ENCODE peak calls at places on chromosome 17, in eight cellular contexts. One of them, this sample, is unnamed.
A peak's percentile ranks its signal among the peaks of the same experiment; 100 is the strongest.

GRCh38 chr17:75763269-75763607 is 1.8 kb downstream of the GALK1 start:
- DNase-seq in dorsolateral prefrontal cortex: no peak
- DNase-seq in amniotic stem cell: no peak
- DNase-seq in NCI-H1436: no peak
- DNase-seq in EH: no peak
- DNase-seq in stimulated activated CD8-positive, alpha-beta memory T cell treated with anti-CD3 and anti-CD28 coated beads, Interleukin-7, amount 100 ng/mL, for 4 hours: no peak
- DNase-seq in LHCN-M2: no peak
- DNase-seq in ELF-1: no peak
- DNase-seq in this sample: no peak

GRCh38 chr17:81483085-81483861 is 29.3 kb downstream of the ACTG1 start:
- DNase-seq in dorsolateral prefrontal cortex: no peak
- DNase-seq in amniotic stem cell: no peak
- DNase-seq in NCI-H1436: no peak
- DNase-seq in EH: no peak
- DNase-seq in ELF-1: peak; percentile 62
- DNase-seq in stimulated activated CD8-positive, alpha-beta memory T cell treated with anti-CD3 and anti-CD28 coated beads, Interleukin-7, amount 100 ng/mL, for 4 hours: no peak
- DNase-seq in LHCN-M2: no peak
- DNase-seq in this sample: peak; percentile 87

GRCh38 chr17:81453049-81453448 is 57.8 kb downstream of the BAHCC1 start:
- DNase-seq in NCI-H1436: peak; percentile 90
- DNase-seq in EH: no peak
- DNase-seq in amniotic stem cell: no peak
- DNase-seq in ELF-1: no peak
- DNase-seq in LHCN-M2: no peak
- DNase-seq in dorsolateral prefrontal cortex: no peak
- DNase-seq in stimulated activated CD8-positive, alpha-beta memory T cell treated with anti-CD3 and anti-CD28 coated beads, Interleukin-7, amount 100 ng/mL, for 4 hours: no peak
- DNase-seq in this sample: no peak

GRCh38 chr17:68511254-68511670 is 968 bp upstream of the PRKAR1A start:
- DNase-seq in stimulated activated CD8-positive, alpha-beta memory T cell treated with anti-CD3 and anti-CD28 coated beads, Interleukin-7, amount 100 ng/mL, for 4 hours: no peak
- DNase-seq in NCI-H1436: no peak
- DNase-seq in ELF-1: no peak
- DNase-seq in LHCN-M2: peak; percentile 58
- DNase-seq in dorsolateral prefrontal cortex: no peak
- DNase-seq in amniotic stem cell: no peak
- DNase-seq in EH: no peak
- DNase-seq in this sample: no peak

GRCh38 chr17:72030067-72030899 is 90.5 kb upstream of the SOX9 start:
- DNase-seq in NCI-H1436: peak; percentile 65
- DNase-seq in EH: peak; percentile 62
- DNase-seq in stimulated activated CD8-positive, alpha-beta memory T cell treated with anti-CD3 and anti-CD28 coated beads, Interleukin-7, amount 100 ng/mL, for 4 hours: no peak
- DNase-seq in ELF-1: peak; percentile 94
- DNase-seq in dorsolateral prefrontal cortex: peak; percentile 46
- DNase-seq in amniotic stem cell: no peak
- DNase-seq in LHCN-M2: peak; percentile 72
- DNase-seq in this sample: peak; percentile 87

GRCh38 chr17:28481081-28481571 is 7.7 kb downstream of the SLC13A2 start:
- DNase-seq in NCI-H1436: no peak
- DNase-seq in EH: no peak
- DNase-seq in stimulated activated CD8-positive, alpha-beta memory T cell treated with anti-CD3 and anti-CD28 coated beads, Interleukin-7, amount 100 ng/mL, for 4 hours: no peak
- DNase-seq in dorsolateral prefrontal cortex: no peak
- DNase-seq in LHCN-M2: no peak
- DNase-seq in ELF-1: no peak
- DNase-seq in amniotic stem cell: no peak
- DNase-seq in this sample: no peak

GRCh38 chr17:40218740-40219072 is 398 bp upstream of the WIPF2 start:
- DNase-seq in stimulated activated CD8-positive, alpha-beta memory T cell treated with anti-CD3 and anti-CD28 coated beads, Interleukin-7, amount 100 ng/mL, for 4 hours: peak; percentile 64
- DNase-seq in dorsolateral prefrontal cortex: peak; percentile 88
- DNase-seq in ELF-1: peak; percentile 84
- DNase-seq in NCI-H1436: peak; percentile 92
- DNase-seq in EH: peak; percentile 74
- DNase-seq in LHCN-M2: peak; percentile 64
- DNase-seq in amniotic stem cell: peak; percentile 52
- DNase-seq in this sample: no peak

GRCh38 chr17:63086483-63087185 is 120.6 kb downstream of the TANC2 start:
- DNase-seq in amniotic stem cell: no peak
- DNase-seq in stimulated activated CD8-positive, alpha-beta memory T cell treated with anti-CD3 and anti-CD28 coated beads, Interleukin-7, amount 100 ng/mL, for 4 hours: no peak
- DNase-seq in dorsolateral prefrontal cortex: no peak
- DNase-seq in LHCN-M2: peak; percentile 78
- DNase-seq in EH: no peak
- DNase-seq in NCI-H1436: no peak
- DNase-seq in ELF-1: no peak
- DNase-seq in this sample: no peak

GRCh38 chr17:79036609-79037008 is 12.6 kb downstream of the C1QTNF1 start:
- DNase-seq in EH: peak; percentile 93
- DNase-seq in amniotic stem cell: peak; percentile 64
- DNase-seq in NCI-H1436: no peak
- DNase-seq in LHCN-M2: peak; percentile 95
- DNase-seq in ELF-1: no peak
- DNase-seq in stimulated activated CD8-positive, alpha-beta memory T cell treated with anti-CD3 and anti-CD28 coated beads, Interleukin-7, amount 100 ng/mL, for 4 hours: no peak
- DNase-seq in dorsolateral prefrontal cortex: no peak
- DNase-seq in this sample: no peak

GRCh38 chr17:77572851-77573250 is 385.7 kb upstream of the TNRC6C start:
- DNase-seq in NCI-H1436: no peak
- DNase-seq in amniotic stem cell: no peak
- DNase-seq in ELF-1: no peak
- DNase-seq in LHCN-M2: no peak
- DNase-seq in stimulated activated CD8-positive, alpha-beta memory T cell treated with anti-CD3 and anti-CD28 coated beads, Interleukin-7, amount 100 ng/mL, for 4 hours: no peak
- DNase-seq in dorsolateral prefrontal cortex: no peak
- DNase-seq in EH: no peak
- DNase-seq in this sample: no peak

GRCh38 chr17:82394296-82394695 is 22.7 kb downstream of the UTS2R start:
- DNase-seq in EH: no peak
- DNase-seq in stimulated activated CD8-positive, alpha-beta memory T cell treated with anti-CD3 and anti-CD28 coated beads, Interleukin-7, amount 100 ng/mL, for 4 hours: no peak
- DNase-seq in amniotic stem cell: no peak
- DNase-seq in ELF-1: no peak
- DNase-seq in LHCN-M2: no peak
- DNase-seq in NCI-H1436: no peak
- DNase-seq in dorsolateral prefrontal cortex: no peak
- DNase-seq in this sample: no peak

GRCh38 chr17:7025240-7025639 is 2.4 kb downstream of the BCL6B start:
- DNase-seq in EH: peak; percentile 30
- DNase-seq in NCI-H1436: no peak
- DNase-seq in LHCN-M2: no peak
- DNase-seq in ELF-1: no peak
- DNase-seq in stimulated activated CD8-positive, alpha-beta memory T cell treated with anti-CD3 and anti-CD28 coated beads, Interleukin-7, amount 100 ng/mL, for 4 hours: no peak
- DNase-seq in amniotic stem cell: no peak
- DNase-seq in dorsolateral prefrontal cortex: no peak
- DNase-seq in this sample: no peak

GRCh38 chr17:17072546-17072945 is 30.3 kb downstream of the MPRIP start:
- DNase-seq in LHCN-M2: no peak
- DNase-seq in ELF-1: no peak
- DNase-seq in EH: no peak
- DNase-seq in dorsolateral prefrontal cortex: no peak
- DNase-seq in amniotic stem cell: no peak
- DNase-seq in stimulated activated CD8-positive, alpha-beta memory T cell treated with anti-CD3 and anti-CD28 coated beads, Interleukin-7, amount 100 ng/mL, for 4 hours: no peak
- DNase-seq in NCI-H1436: no peak
- DNase-seq in this sample: no peak

GRCh38 chr17:35238817-35239216 is 4.1 kb upstream of the SLFN5 start:
- DNase-seq in LHCN-M2: peak; percentile 71
- DNase-seq in amniotic stem cell: no peak
- DNase-seq in ELF-1: no peak
- DNase-seq in EH: peak; percentile 77
- DNase-seq in stimulated activated CD8-positive, alpha-beta memory T cell treated with anti-CD3 and anti-CD28 coated beads, Interleukin-7, amount 100 ng/mL, for 4 hours: no peak
- DNase-seq in dorsolateral prefrontal cortex: no peak
- DNase-seq in NCI-H1436: no peak
- DNase-seq in this sample: no peak

GRCh38 chr17:8439681-8440080 is 4.0 kb downstream of the NDEL1 start:
- DNase-seq in ELF-1: no peak
- DNase-seq in amniotic stem cell: no peak
- DNase-seq in NCI-H1436: no peak
- DNase-seq in stimulated activated CD8-positive, alpha-beta memory T cell treated with anti-CD3 and anti-CD28 coated beads, Interleukin-7, amount 100 ng/mL, for 4 hours: no peak
- DNase-seq in EH: no peak
- DNase-seq in LHCN-M2: no peak
- DNase-seq in dorsolateral prefrontal cortex: no peak
- DNase-seq in this sample: no peak

GRCh38 chr17:81090361-81091133 is 55.6 kb downstream of the BAIAP2 start:
- DNase-seq in EH: peak; percentile 27
- DNase-seq in dorsolateral prefrontal cortex: no peak
- DNase-seq in ELF-1: peak; percentile 60
- DNase-seq in NCI-H1436: no peak
- DNase-seq in LHCN-M2: peak; percentile 51
- DNase-seq in stimulated activated CD8-positive, alpha-beta memory T cell treated with anti-CD3 and anti-CD28 coated beads, Interleukin-7, amount 100 ng/mL, for 4 hours: no peak
- DNase-seq in amniotic stem cell: no peak
- DNase-seq in this sample: no peak

GRCh38 chr17:28956861-28957260 is 5.5 kb upstream of the PHF12 start:
- DNase-seq in amniotic stem cell: no peak
- DNase-seq in ELF-1: no peak
- DNase-seq in NCI-H1436: no peak
- DNase-seq in stimulated activated CD8-positive, alpha-beta memory T cell treated with anti-CD3 and anti-CD28 coated beads, Interleukin-7, amount 100 ng/mL, for 4 hours: no peak
- DNase-seq in LHCN-M2: no peak
- DNase-seq in EH: no peak
- DNase-seq in dorsolateral prefrontal cortex: no peak
- DNase-seq in this sample: no peak

GRCh38 chr17:58759522-58759921 is 3.9 kb downstream of the PPM1E start:
- DNase-seq in NCI-H1436: no peak
- DNase-seq in LHCN-M2: no peak
- DNase-seq in ELF-1: no peak
- DNase-seq in stimulated activated CD8-positive, alpha-beta memory T cell treated with anti-CD3 and anti-CD28 coated beads, Interleukin-7, amount 100 ng/mL, for 4 hours: no peak
- DNase-seq in EH: no peak
- DNase-seq in amniotic stem cell: no peak
- DNase-seq in dorsolateral prefrontal cortex: no peak
- DNase-seq in this sample: no peak

GRCh38 chr17:1179635-1180433 is at the start of gene ABR:
- DNase-seq in EH: peak; percentile 54
- DNase-seq in ELF-1: peak; percentile 49
- DNase-seq in amniotic stem cell: no peak
- DNase-seq in dorsolateral prefrontal cortex: no peak
- DNase-seq in stimulated activated CD8-positive, alpha-beta memory T cell treated with anti-CD3 and anti-CD28 coated beads, Interleukin-7, amount 100 ng/mL, for 4 hours: peak; percentile 33
- DNase-seq in LHCN-M2: no peak
- DNase-seq in NCI-H1436: peak; percentile 44
- DNase-seq in this sample: no peak

GRCh38 chr17:5832886-5833285 is 237.3 kb upstream of the WSCD1 start:
- DNase-seq in dorsolateral prefrontal cortex: no peak
- DNase-seq in LHCN-M2: peak; percentile 50
- DNase-seq in ELF-1: peak; percentile 39
- DNase-seq in amniotic stem cell: no peak
- DNase-seq in EH: peak; percentile 65
- DNase-seq in stimulated activated CD8-positive, alpha-beta memory T cell treated with anti-CD3 and anti-CD28 coated beads, Interleukin-7, amount 100 ng/mL, for 4 hours: no peak
- DNase-seq in NCI-H1436: peak; percentile 64
- DNase-seq in this sample: no peak

GRCh38 chr17:56350592-56350991 is 197.3 kb downstream of the ANKFN1 start:
- DNase-seq in EH: no peak
- DNase-seq in stimulated activated CD8-positive, alpha-beta memory T cell treated with anti-CD3 and anti-CD28 coated beads, Interleukin-7, amount 100 ng/mL, for 4 hours: no peak
- DNase-seq in NCI-H1436: no peak
- DNase-seq in ELF-1: no peak
- DNase-seq in LHCN-M2: no peak
- DNase-seq in dorsolateral prefrontal cortex: no peak
- DNase-seq in amniotic stem cell: no peak
- DNase-seq in this sample: no peak

GRCh38 chr17:76438906-76439305 is 14.0 kb downstream of the UBE2O start:
- DNase-seq in dorsolateral prefrontal cortex: no peak
- DNase-seq in LHCN-M2: no peak
- DNase-seq in NCI-H1436: no peak
- DNase-seq in stimulated activated CD8-positive, alpha-beta memory T cell treated with anti-CD3 and anti-CD28 coated beads, Interleukin-7, amount 100 ng/mL, for 4 hours: no peak
- DNase-seq in ELF-1: no peak
- DNase-seq in amniotic stem cell: no peak
- DNase-seq in EH: peak; percentile 19
- DNase-seq in this sample: no peak

GRCh38 chr17:65841116-65841515 is 279.7 kb upstream of the AXIN2 start:
- DNase-seq in stimulated activated CD8-positive, alpha-beta memory T cell treated with anti-CD3 and anti-CD28 coated beads, Interleukin-7, amount 100 ng/mL, for 4 hours: no peak
- DNase-seq in amniotic stem cell: no peak
- DNase-seq in dorsolateral prefrontal cortex: no peak
- DNase-seq in LHCN-M2: no peak
- DNase-seq in EH: no peak
- DNase-seq in NCI-H1436: no peak
- DNase-seq in ELF-1: no peak
- DNase-seq in this sample: no peak

This sample was measured in retina.